ENCODE peak calls at places on chromosomes 12 and 14, in nine cellular contexts. C is body of pancreas, U is transverse colon, D is HepG2, E is uterus, Q is HCT116, N is IMR-90, G is esophagus muscularis mucosa, L is A549. V is an unnamed sample.

GRCh38 chr12:107448198-107448597 is 237.4 kb upstream of the PWP1 start:
- DNase-seq in C (no peak), U (peak), D (no peak), E (no peak), Q (peak), N (peak), G (no peak), L (peak), V (no peak)

GRCh38 chr14:96249016-96249415 is 7.0 kb upstream of the BDKRB1 start:
- DNase-seq in C (peak), U (no peak), D (no peak), E (peak), Q (no peak), N (peak), G (no peak), L (peak), V (peak)

GRCh38 chr12:120167529-120168095 is 26.9 kb downstream of the GCN1 start:
- DNase-seq in C (no peak), U (no peak), D (no peak), E (no peak), Q (no peak), N (no peak), G (no peak), L (no peak), V (no peak)

GRCh38 chr12:57216014-57216891 is at the start of gene NXPH4:
- DNase-seq in C (peak), U (peak), D (no peak), E (peak), Q (no peak), N (no peak), G (no peak), L (no peak), V (no peak)

GRCh38 chr12:46678441-46678840 is 147.4 kb downstream of the SLC38A4 start:
- DNase-seq in C (no peak), U (no peak), D (no peak), E (no peak), Q (no peak), N (peak), G (no peak), L (no peak), V (no peak)

GRCh38 chr12:47964102-47964723 is 817 bp downstream of the TMEM106C start:
- DNase-seq in C (peak), U (peak), D (no peak), E (no peak), Q (no peak), N (no peak), G (no peak), L (no peak), V (no peak)

GRCh38 chr14:100669011-100669412 is 57.7 kb upstream of the DLK1 start:
- DNase-seq in C (no peak), U (no peak), D (no peak), E (no peak), Q (no peak), N (no peak), G (no peak), L (no peak), V (no peak)

GRCh38 chr12:86712425-86712843 is 456.2 kb upstream of the MGAT4C start:
- DNase-seq in C (no peak), U (no peak), D (peak), E (no peak), Q (peak), N (peak), G (no peak), L (peak), V (no peak)

GRCh38 chr12:113364698-113365097 is 6.3 kb downstream of the PLBD2 start:
- DNase-seq in C (no peak), U (no peak), D (no peak), E (no peak), Q (no peak), N (no peak), G (no peak), L (no peak), V (no peak)

GRCh38 chr14:54738009-54738408 is 164.6 kb downstream of the GCH1 start:
- DNase-seq in C (peak), U (no peak), D (no peak), E (no peak), Q (no peak), N (no peak), G (no peak), L (no peak), V (peak)

GRCh38 chr12:115245005-115245404 is 561.0 kb upstream of the TBX3 start:
- DNase-seq in C (no peak), U (no peak), D (no peak), E (no peak), Q (no peak), N (no peak), G (no peak), L (no peak), V (no peak)

GRCh38 chr12:9757433-9758025 is 3.2 kb downstream of the CD69 start:
- DNase-seq in C (no peak), U (no peak), D (no peak), E (no peak), Q (no peak), N (no peak), G (no peak), L (no peak), V (no peak)

GRCh38 chr14:67619446-67620216 is at the start of gene ARG2:
- DNase-seq in C (peak), U (peak), D (peak), E (peak), Q (peak), N (peak), G (peak), L (peak), V (peak)

GRCh38 chr12:29103539-29103974 is 45.5 kb upstream of the FAR2 start:
- DNase-seq in C (no peak), U (peak), D (no peak), E (no peak), Q (no peak), N (no peak), G (no peak), L (no peak), V (no peak)

GRCh38 chr12:75862692-75863471 is 168.7 kb downstream of the PHLDA1 start:
- DNase-seq in C (no peak), U (no peak), D (peak), E (no peak), Q (peak), N (peak), G (no peak), L (peak), V (no peak)

GRCh38 chr12:64679487-64679983 is 69.2 kb downstream of the RASSF3 start:
- DNase-seq in C (peak), U (peak), D (no peak), E (peak), Q (peak), N (peak), G (no peak), L (peak), V (peak)

GRCh38 chr14:95770777-95771176 is 56.9 kb upstream of the TCL1A start:
- DNase-seq in C (no peak), U (no peak), D (no peak), E (no peak), Q (no peak), N (no peak), G (no peak), L (no peak), V (no peak)

GRCh38 chr12:34396861-34397590 is 374.7 kb downstream of the ALG10 start:
- DNase-seq in C (peak), U (peak), D (no peak), E (peak), Q (no peak), N (no peak), G (peak), L (no peak), V (peak)

GRCh38 chr12:108318472-108319275 is 20.4 kb downstream of the CMKLR1 start:
- DNase-seq in C (no peak), U (no peak), D (no peak), E (no peak), Q (no peak), N (no peak), G (no peak), L (no peak), V (no peak)

GRCh38 chr14:63542231-63542999 is 762 bp downstream of the PPP2R5E start:
- DNase-seq in C (peak), U (peak), D (no peak), E (peak), Q (no peak), N (no peak), G (no peak), L (no peak), V (peak)

GRCh38 chr12:60834806-60835205 is 1239.0 kb downstream of the SLC16A7 start:
- DNase-seq in C (no peak), U (no peak), D (no peak), E (no peak), Q (no peak), N (no peak), G (no peak), L (no peak), V (no peak)

GRCh38 chr14:68945585-68946289 is 33.4 kb downstream of the ACTN1 start:
- DNase-seq in C (no peak), U (peak), D (peak), E (peak), Q (no peak), N (no peak), G (no peak), L (no peak), V (no peak)

GRCh38 chr12:86234309-86234708 is 21.9 kb downstream of the MGAT4C start:
- DNase-seq in C (no peak), U (no peak), D (no peak), E (no peak), Q (no peak), N (no peak), G (no peak), L (no peak), V (no peak)

GRCh38 chr12:73053903-73054302 is 781.7 kb downstream of the TRHDE start:
- DNase-seq in C (no peak), U (no peak), D (no peak), E (no peak), Q (no peak), N (no peak), G (no peak), L (no peak), V (no peak)

GRCh38 chr12:72139411-72139810 is 132.8 kb upstream of the TRHDE start:
- DNase-seq in C (no peak), U (no peak), D (no peak), E (no peak), Q (no peak), N (no peak), G (no peak), L (no peak), V (no peak)

GRCh38 chr14:61560323-61560722 is 135.0 kb upstream of the HIF1A start:
- DNase-seq in C (no peak), U (no peak), D (peak), E (no peak), Q (no peak), N (peak), G (no peak), L (peak), V (no peak)

DNA sequence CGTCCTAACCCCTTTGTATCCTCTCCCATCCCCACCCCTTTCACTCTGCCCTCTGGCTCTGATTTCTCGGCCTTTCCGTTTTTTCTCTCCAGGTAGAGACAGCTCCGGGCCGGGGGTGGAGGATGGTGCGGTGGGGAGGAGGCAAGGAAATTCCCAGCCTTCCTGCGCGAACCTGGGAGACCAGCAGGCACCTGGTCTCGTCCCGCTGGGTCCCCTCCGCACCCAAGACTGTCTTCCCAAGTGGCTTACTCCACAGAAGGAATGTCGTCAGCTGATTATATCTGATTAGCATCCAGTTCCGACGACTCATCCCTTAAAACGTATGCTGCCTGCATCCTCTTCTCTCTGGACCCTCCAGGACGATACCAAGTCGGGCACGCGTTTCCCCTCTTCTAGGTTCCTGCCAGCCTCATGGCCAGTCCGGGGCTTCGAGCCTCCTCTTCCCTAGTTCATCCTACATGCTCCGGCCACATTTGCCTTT is 42.2 kb upstream of the CAPRIN2 start:
- DNase-seq in C (no peak), U (no peak), D (no peak), E (no peak), Q (no peak), N (peak), G (no peak), L (peak), V (no peak)
- H3K4me3 ChIP-seq in C (peak), U (peak), D (no peak), E (peak), Q (peak), N (peak), G (peak), L (peak), V (peak)

GRCh38 chr14:73591690-73592448 is at the start of gene ACOT4:
- DNase-seq in C (peak), U (peak), D (no peak), E (no peak), Q (no peak), N (peak), G (no peak), L (peak), V (no peak)
- TF ChIP-seq POLR2A in C (peak), U (no peak), D (no peak), E (no peak), Q (no peak), N (no peak), G (no peak), L (peak), V (no peak)

DNA sequence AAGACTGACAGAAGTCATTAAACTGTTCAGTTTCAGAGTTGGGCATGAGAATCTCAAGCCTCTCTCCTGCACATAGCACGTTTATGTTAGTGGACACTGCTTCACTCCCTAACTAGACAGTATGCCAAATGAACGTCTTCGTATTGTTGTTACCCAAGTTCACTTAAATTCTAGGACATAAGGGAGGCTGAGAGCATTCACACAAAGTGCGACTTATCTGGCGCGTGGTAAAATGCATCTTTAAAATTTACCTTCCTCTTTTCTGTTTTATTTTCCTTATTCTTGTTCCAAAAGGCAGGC is 166.3 kb downstream of the AKAP6 start:
- DNase-seq in C (no peak), U (no peak), D (no peak), E (no peak), Q (no peak), N (no peak), G (no peak), L (no peak), V (no peak)
- H3K4me3 ChIP-seq in C (no peak), U (no peak), D (no peak), E (no peak), Q (no peak), N (no peak), G (peak), L (no peak), V (no peak)

GRCh38 chr14:34059925-34060746 is 109.3 kb upstream of the EGLN3 start:
- DNase-seq in C (peak), U (peak), D (peak), E (peak), Q (no peak), N (peak), G (peak), L (peak), V (peak)
- TF ChIP-seq POLR2A in C (peak), U (peak), D (no peak), E (peak), Q (peak), N (no peak), G (peak), L (peak), V (no peak)

GRCh38 chr14:94027566-94028449 is 1.7 kb downstream of the OTUB2 start:
- DNase-seq in C (no peak), U (no peak), D (no peak), E (no peak), Q (no peak), N (no peak), G (no peak), L (no peak), V (no peak)

GRCh38 chr14:94024549-94024948 is 1.6 kb upstream of the OTUB2 start:
- DNase-seq in C (no peak), U (no peak), D (no peak), E (no peak), Q (no peak), N (no peak), G (no peak), L (no peak), V (no peak)

GRCh38 chr14:94026886-94027469 is 838 bp downstream of the OTUB2 start:
- DNase-seq in C (no peak), U (no peak), D (no peak), E (no peak), Q (no peak), N (no peak), G (no peak), L (no peak), V (no peak)

GRCh38 chr14:94026173-94026885 is at the start of gene OTUB2:
- DNase-seq in C (peak), U (peak), D (peak), E (peak), Q (peak), N (peak), G (peak), L (peak), V (peak)

GRCh38 chr14:94025720-94026119 is 420 bp upstream of the OTUB2 start:
- DNase-seq in C (no peak), U (no peak), D (no peak), E (no peak), Q (no peak), N (no peak), G (no peak), L (no peak), V (no peak)
- H3K4me3 ChIP-seq in C (no peak), U (peak), D (peak), E (peak), Q (peak), N (peak), G (peak), L (peak), V (no peak)

GRCh38 chr12:109994262-109995175 is 1.6 kb downstream of the GIT2 start:
- DNase-seq in C (no peak), U (no peak), D (no peak), E (no peak), Q (no peak), N (no peak), G (no peak), L (no peak), V (no peak)
- TF ChIP-seq POLR2A in C (no peak), U (no peak), D (no peak), E (no peak), Q (no peak), N (no peak), G (no peak), L (no peak), V (no peak)

GRCh38 chr14:25953532-25954144 is 644.2 kb downstream of the NOVA1 start:
- DNase-seq in C (peak), U (peak), D (no peak), E (peak), Q (no peak), N (no peak), G (no peak), L (no peak), V (peak)
- H3K4me3 ChIP-seq in C (no peak), U (no peak), D (no peak), E (no peak), Q (no peak), N (no peak), G (no peak), L (no peak), V (no peak)

DNA sequence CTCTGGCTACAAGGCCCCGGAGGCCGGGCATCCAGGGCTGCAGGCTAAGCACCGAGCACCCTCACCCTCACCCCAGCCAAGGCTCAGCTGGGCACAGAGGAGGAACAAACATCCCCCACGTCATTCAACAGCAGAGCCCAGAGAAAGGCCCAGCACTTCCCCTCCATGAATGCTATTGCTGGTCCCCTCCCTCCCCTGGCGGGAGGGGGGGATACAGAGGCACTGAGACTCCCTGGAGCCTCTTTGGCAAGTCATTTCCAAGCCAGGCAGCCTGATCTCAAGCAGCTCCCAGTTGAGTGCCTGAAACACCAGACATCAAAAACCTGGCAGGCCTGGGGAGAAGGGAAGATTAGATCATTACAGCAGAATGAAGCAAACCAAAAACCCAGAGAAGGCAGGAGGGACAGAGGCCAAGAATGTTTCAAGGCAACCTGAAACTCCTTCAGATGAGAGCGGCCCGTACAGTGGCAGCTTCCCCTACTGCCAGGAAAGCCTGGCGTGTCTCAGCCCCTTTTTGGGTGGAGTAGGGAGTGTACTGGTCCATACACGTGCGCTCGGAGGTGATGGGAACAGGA is 92.1 kb downstream of the LRRC74A start:
- DNase-seq in C (peak), U (peak), D (no peak), E (peak), Q (no peak), N (peak), G (peak), L (no peak), V (peak)
- TF ChIP-seq POLR2A in C (no peak), U (no peak), D (no peak), E (no peak), Q (no peak), N (no peak), G (no peak), L (no peak), V (no peak)

DNA sequence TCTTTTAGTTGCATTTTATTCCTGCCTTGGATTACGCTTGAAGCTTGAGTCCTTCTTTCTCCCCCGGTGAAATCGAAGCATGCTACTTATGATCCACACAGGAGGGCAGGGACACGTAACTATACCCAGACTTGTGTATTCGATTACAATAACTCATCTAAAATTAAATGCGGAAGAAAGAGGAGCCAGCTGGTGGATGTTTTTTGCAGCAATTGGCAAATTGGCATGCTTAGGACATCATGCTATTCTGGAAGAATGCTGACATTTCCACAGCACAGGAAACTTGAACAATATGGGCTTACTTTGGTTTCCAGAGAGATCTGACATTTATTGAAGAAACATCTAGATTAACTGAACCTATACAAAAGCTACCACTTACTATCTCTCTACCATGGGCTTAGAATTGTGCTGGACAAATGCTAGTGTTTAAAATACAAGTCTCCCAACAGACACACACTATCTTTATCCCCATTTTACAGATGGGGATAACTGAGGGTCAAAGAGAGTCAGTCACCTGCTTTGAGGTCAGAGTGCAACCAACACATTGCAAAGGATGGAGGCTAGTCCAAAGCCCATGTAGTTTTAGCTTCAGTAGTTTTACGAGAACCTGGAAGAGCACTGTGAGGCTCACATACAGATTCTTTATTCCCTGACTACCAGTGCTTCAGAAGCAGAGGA is 36.3 kb downstream of the LGMN start:
- DNase-seq in C (no peak), U (no peak), D (no peak), E (no peak), Q (no peak), N (no peak), G (no peak), L (no peak), V (no peak)
- H3K4me3 ChIP-seq in C (no peak), U (no peak), D (no peak), E (no peak), Q (no peak), N (no peak), G (no peak), L (no peak), V (no peak)

GRCh38 chr14:35285991-35286564 is 6.1 kb upstream of the PSMA6 start:
- DNase-seq in C (no peak), U (no peak), D (no peak), E (no peak), Q (no peak), N (no peak), G (no peak), L (no peak), V (no peak)
- TF ChIP-seq POLR2A in C (no peak), U (no peak), D (no peak), E (no peak), Q (no peak), N (no peak), G (no peak), L (no peak), V (no peak)

V was measured in lower leg skin.